ENCODE peak calls at places on chromosome 1, in four cellular contexts. P is MM.1S, I is HCT116, S is GM23338. N is an unnamed sample.

GRCh38 chr1:36258960-36259344 is 34.7 kb downstream of the THRAP3 start:
- DNase-seq in P (no peak), I (no peak), S (no peak), N (no peak)

GRCh38 chr1:165207774-165208359 is 148.6 kb downstream of the LMX1A start:
- DNase-seq in P (no peak), I (no peak), S (no peak), N (no peak)

GRCh38 chr1:11522400-11523235 is 43.7 kb downstream of the DISP3 start:
- DNase-seq in P (no peak), I (no peak), S (no peak), N (no peak)

GRCh38 chr1:100597784-100598183 is 59.8 kb downstream of the GPR88 start:
- DNase-seq in P (no peak), I (no peak), S (no peak), N (no peak)

GRCh38 chr1:65581120-65581519 is 160.7 kb downstream of the LEPR start:
- DNase-seq in P (no peak), I (no peak), S (peak; percentile 36), N (peak; percentile 12)

GRCh38 chr1:12665511-12665910 is 21.6 kb downstream of the AADACL4 start:
- DNase-seq in P (no peak), I (no peak), S (no peak), N (no peak)

GRCh38 chr1:241652012-241652411 is at the start of gene WDR64:
- DNase-seq in P (no peak), I (no peak), S (no peak), N (no peak)

GRCh38 chr1:237932806-237933205 is 42.1 kb upstream of the ZP4 start:
- DNase-seq in P (no peak), I (no peak), S (no peak), N (no peak)

GRCh38 chr1:12464627-12465056 is 153.4 kb downstream of the DHRS3 start:
- DNase-seq in P (no peak), I (no peak), S (no peak), N (peak; percentile 95)

GRCh38 chr1:49686107-49686506 is 337.6 kb downstream of the AGBL4 start:
- DNase-seq in P (no peak), I (no peak), S (no peak), N (peak; percentile 19)

GRCh38 chr1:190578531-190578930 is 100.9 kb upstream of the BRINP3 start:
- DNase-seq in P (no peak), I (no peak), S (no peak), N (no peak)

GRCh38 chr1:94961582-94961981 is 34.7 kb upstream of the CNN3 start:
- DNase-seq in P (no peak), I (no peak), S (no peak), N (no peak)

GRCh38 chr1:87334351-87335174 is 5.9 kb downstream of the LMO4 start:
- DNase-seq in P (peak; percentile 64), I (no peak), S (peak; percentile 78), N (peak; percentile 17)

GRCh38 chr1:11046625-11047365 is at the start of gene MASP2:
- DNase-seq in P (no peak), I (no peak), S (no peak), N (no peak)

GRCh38 chr1:1359668-1360468 is 1.5 kb upstream of the MXRA8 start:
- DNase-seq in P (no peak), I (no peak), S (no peak), N (no peak)

GRCh38 chr1:224852901-224853568 is 76.4 kb upstream of the DNAH14 start:
- DNase-seq in P (peak; percentile 16), I (peak; percentile 66), S (peak; percentile 67), N (peak; percentile 72)

GRCh38 chr1:244388961-244389360 is 62.7 kb downstream of the ADSS2 start:
- DNase-seq in P (peak; percentile 69), I (no peak), S (no peak), N (no peak)

GRCh38 chr1:110555807-110556470 is 37.0 kb upstream of the KCNA10 start:
- DNase-seq in P (no peak), I (no peak), S (peak; percentile 18), N (no peak)

GRCh38 chr1:22935450-22935849 is 37.2 kb downstream of the LACTBL1 start:
- DNase-seq in P (no peak), I (peak; percentile 16), S (no peak), N (no peak)

GRCh38 chr1:34870395-34870794 is 10.8 kb upstream of the SMIM12 start:
- DNase-seq in P (no peak), I (no peak), S (no peak), N (no peak)

GRCh38 chr1:232629250-232630046 is 485 bp downstream of the SIPA1L2 start:
- DNase-seq in P (no peak), I (no peak), S (peak; percentile 67), N (peak; percentile 37)

GRCh38 chr1:208183977-208184901 is 59.9 kb downstream of the PLXNA2 start:
- DNase-seq in P (no peak), I (peak; percentile 18), S (no peak), N (peak; percentile 99)

GRCh38 chr1:25184011-25184762 is 48.1 kb downstream of the SYF2 start:
- DNase-seq in P (no peak), I (no peak), S (no peak), N (no peak)

GRCh38 chr1:221845650-221846371 is 103.9 kb upstream of the DUSP10 start:
- DNase-seq in P (no peak), I (peak; percentile 33), S (no peak), N (peak; percentile 98)

GRCh38 chr1:2255420-2256369 is 27.6 kb downstream of the SKI start:
- DNase-seq in P (peak; percentile 73), I (peak; percentile 85), S (peak; percentile 61), N (peak; percentile 59)

GRCh38 chr1:204408074-204408507 is 3.5 kb downstream of the PPP1R15B start:
- DNase-seq in P (no peak), I (no peak), S (peak; percentile 14), N (peak; percentile 79)

GRCh38 chr1:186212574-186213224 is 162.4 kb downstream of the TPR start:
- DNase-seq in P (peak; percentile 71), I (peak; percentile 80), S (peak; percentile 95), N (peak; percentile 82)

GRCh38 chr1:39102537-39103320 is 76.6 kb downstream of the NDUFS5 start:
- DNase-seq in P (peak; percentile 66), I (peak; percentile 50), S (peak; percentile 87), N (peak; percentile 75)

GRCh38 chr1:24391882-24392603 is 21.5 kb downstream of the STPG1 start:
- DNase-seq in P (peak; percentile 89), I (no peak), S (peak; percentile 93), N (peak; percentile 79)

GRCh38 chr1:15178571-15179484 is 25.3 kb downstream of the TMEM51 start:
- DNase-seq in P (peak; percentile 84), I (peak; percentile 93), S (no peak), N (peak; percentile 94)

GRCh38 chr1:8598060-8598724 is 219.2 kb downstream of the RERE start:
- DNase-seq in P (no peak), I (no peak), S (peak; percentile 52), N (no peak)

GRCh38 chr1:8595919-8596318 is 221.5 kb downstream of the RERE start:
- DNase-seq in P (peak; percentile 73), I (no peak), S (no peak), N (no peak)

GRCh38 chr1:8595332-8595731 is 222.1 kb downstream of the RERE start:
- DNase-seq in P (no peak), I (no peak), S (no peak), N (no peak)

GRCh38 chr1:8598783-8599182 is 218.7 kb downstream of the RERE start:
- DNase-seq in P (no peak), I (no peak), S (no peak), N (no peak)

GRCh38 chr1:8597455-8597854 is 220.0 kb downstream of the RERE start:
- DNase-seq in P (no peak), I (no peak), S (no peak), N (no peak)
- H4K20me1 ChIP-seq in P (no peaks in the 10 kb centered on the region), I (no peaks in the 10 kb centered on the region), S (peaks cover 36% of the 10 kb centered on the region), N (no peaks in the 10 kb centered on the region)

GRCh38 chr1:175130649-175131045 is 61.9 kb downstream of the KIAA0040 start:
- DNase-seq in P (no peak), I (no peak), S (no peak), N (no peak)

GRCh38 chr1:175129644-175129996 is 62.0 kb downstream of the TNN start:
- DNase-seq in P (no peak), I (no peak), S (no peak), N (no peak)

GRCh38 chr1:175131100-175131499 is 61.5 kb downstream of the KIAA0040 start:
- DNase-seq in P (no peak), I (no peak), S (no peak), N (no peak)

GRCh38 chr1:175129182-175129581 is 61.5 kb downstream of the TNN start:
- DNase-seq in P (no peak), I (no peak), S (peak; percentile 35), N (peak; percentile 39)

DNA sequence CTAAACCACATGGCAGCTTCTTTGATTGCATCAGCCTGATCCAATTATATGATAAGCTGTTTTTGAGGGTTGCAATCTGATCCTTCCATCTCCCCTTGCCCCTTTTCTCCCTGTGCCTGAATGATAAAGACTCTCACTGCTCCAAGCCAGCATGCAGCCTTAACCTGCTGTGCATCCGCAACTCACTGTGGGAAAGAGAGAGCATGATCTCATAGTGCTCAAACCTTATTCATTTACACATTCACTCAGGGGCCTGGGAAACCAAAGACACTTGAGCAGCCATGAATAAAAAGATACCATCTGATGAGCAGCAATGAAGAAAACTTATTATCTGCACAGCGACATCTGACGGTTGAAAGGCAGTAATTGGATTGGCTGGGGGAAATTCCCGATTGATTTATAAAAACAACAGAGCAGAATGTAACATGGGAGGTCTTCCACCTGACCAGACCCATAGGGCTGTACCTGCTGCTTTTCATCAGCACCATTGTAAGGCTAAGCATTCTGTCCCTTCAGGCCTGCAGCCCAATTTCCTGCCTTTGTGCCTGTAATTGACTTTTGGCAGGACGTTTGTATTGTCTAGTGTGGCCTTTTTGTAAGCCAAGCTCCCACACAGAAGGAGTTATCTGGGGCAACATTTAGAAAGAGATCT is 62.5 kb downstream of the KIAA0040 start:
- DNase-seq in P (no peak), I (no peak), S (peak; percentile 81), N (peak; percentile 17)
- TF ChIP-seq EZH2phosphoT487 in P (no peak), I (no peak), S (no peak), N (no peak)

GRCh38 chr1:211339631-211340041 is 13.0 kb downstream of the TRAF5 start:
- DNase-seq in P (no peak), I (no peak), S (peak; percentile 21), N (no peak)

GRCh38 chr1:211344335-211344664 is 17.7 kb downstream of the TRAF5 start:
- DNase-seq in P (no peak), I (no peak), S (no peak), N (no peak)

GRCh38 chr1:211340622-211341487 is 14.2 kb downstream of the TRAF5 start:
- DNase-seq in P (peak; percentile 43), I (no peak), S (no peak), N (no peak)

GRCh38 chr1:211343607-211344334 is 17.1 kb downstream of the TRAF5 start:
- DNase-seq in P (no peak), I (no peak), S (no peak), N (peak; percentile 46)

DNA sequence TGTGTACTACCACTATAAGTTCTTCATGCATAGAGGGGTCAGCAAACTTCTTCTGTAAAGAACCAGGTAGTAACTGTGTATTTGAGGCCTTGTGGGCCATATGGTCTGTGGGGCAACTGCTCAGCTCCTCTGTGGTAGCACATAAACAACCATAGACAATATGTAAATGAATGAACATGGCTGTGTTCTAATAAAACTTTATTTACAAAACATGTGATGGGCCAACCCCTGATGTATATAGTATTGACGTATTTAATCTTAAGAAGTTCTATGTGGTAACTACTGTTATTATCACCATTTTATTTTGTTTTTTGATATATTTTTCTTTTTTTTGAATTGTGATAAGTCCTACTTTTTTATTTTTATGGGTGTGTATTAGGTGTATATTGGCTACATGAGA is 15.4 kb downstream of the TRAF5 start:
- DNase-seq in P (no peak), I (no peak), S (no peak), N (no peak)
- H4K20me1 ChIP-seq in P (no peaks in the 10 kb centered on the region), I (no peaks in the 10 kb centered on the region), S (no peaks in the 10 kb centered on the region), N (no peaks in the 10 kb centered on the region)

GRCh38 chr1:198175418-198176170 is 18.8 kb downstream of the NEK7 start:
- DNase-seq in P (no peak), I (no peak), S (no peak), N (peak; percentile 19)
- TF ChIP-seq EZH2phosphoT487 in P (no peak), I (no peak), S (no peak), N (no peak)